ENCODE peak calls at places on chromosome 2, in four cellular contexts. L, Z, X and R are unnamed samples.

GRCh38 chr2:165790461-165790860 is 3.6 kb downstream of the GALNT3 start:
- DNase-seq in L (no peak), Z (no peak), X (no peak), R (no peak)

GRCh38 chr2:177193240-177193639 is 19.4 kb upstream of the HNRNPA3 start:
- DNase-seq in L (no peak), Z (no peak), X (no peak), R (no peak)

GRCh38 chr2:196113061-196113974 is 44.7 kb upstream of the DNAH7 start:
- DNase-seq in L (no peak), Z (no peak), X (no peak), R (no peak)

GRCh38 chr2:179860255-179861026 is 971 bp downstream of the ZNF385B start:
- DNase-seq in L (no peak), Z (no peak), X (no peak), R (peak; percentile 29)

GRCh38 chr2:66461751-66462150 is 26.8 kb downstream of the MEIS1 start:
- DNase-seq in L (no peak), Z (no peak), X (no peak), R (no peak)

GRCh38 chr2:65530547-65531320 is 98.3 kb upstream of the SPRED2 start:
- DNase-seq in L (no peak), Z (no peak), X (no peak), R (no peak)

GRCh38 chr2:74831693-74832530 is 2.0 kb upstream of the HK2 start:
- DNase-seq in L (peak; percentile 62), Z (no peak), X (peak; percentile 62), R (no peak)

GRCh38 chr2:230600881-230601280 is 111.8 kb upstream of the CAB39 start:
- DNase-seq in L (no peak), Z (no peak), X (no peak), R (no peak)

GRCh38 chr2:2839393-2840096 is 508.5 kb upstream of the MYT1L start:
- DNase-seq in L (no peak), Z (no peak), X (no peak), R (no peak)

GRCh38 chr2:50995610-50996009 is 36.3 kb downstream of the NRXN1 start:
- DNase-seq in L (no peak), Z (no peak), X (no peak), R (no peak)

GRCh38 chr2:226234187-226234586 is 565.4 kb downstream of the IRS1 start:
- DNase-seq in L (no peak), Z (no peak), X (no peak), R (no peak)

GRCh38 chr2:168573128-168573903 is 117.2 kb downstream of the CERS6 start:
- DNase-seq in L (no peak), Z (no peak), X (peak; percentile 24), R (no peak)

GRCh38 chr2:50388324-50388723 is 643.6 kb downstream of the NRXN1 start:
- DNase-seq in L (no peak), Z (no peak), X (no peak), R (no peak)

GRCh38 chr2:54878182-54878581 is 154.7 kb downstream of the EML6 start:
- DNase-seq in L (no peak), Z (no peak), X (no peak), R (no peak)

GRCh38 chr2:29053223-29053622 is 21.1 kb downstream of the PCARE start:
- DNase-seq in L (no peak), Z (no peak), X (no peak), R (no peak)

DNA sequence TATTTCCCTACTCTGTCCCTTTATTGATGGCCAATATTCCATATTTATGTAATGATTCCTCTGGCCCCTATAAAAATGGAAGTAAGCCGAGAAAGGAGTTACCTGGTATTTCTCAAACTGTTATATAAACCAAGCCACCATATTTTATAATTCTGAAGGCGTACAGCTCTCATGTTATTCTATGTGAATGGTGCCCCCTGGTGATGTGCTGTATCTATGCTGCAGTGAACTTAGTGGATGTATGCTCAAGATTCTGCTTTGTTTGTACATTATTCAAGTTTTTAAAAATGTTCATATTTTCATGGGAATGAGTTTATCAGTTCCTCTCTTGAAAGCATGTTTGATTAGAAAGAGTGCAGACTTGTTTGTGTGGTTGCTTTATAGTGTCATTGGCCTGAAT is 194.5 kb upstream of the LRRTM1 start:
- DNase-seq in L (peak; percentile 18), Z (no peak), X (peak; percentile 55), R (peak; percentile 17)
- TF ChIP-seq ESRRA in L (no peak), Z (no peak), X (no peak), R (no peak)

DNA sequence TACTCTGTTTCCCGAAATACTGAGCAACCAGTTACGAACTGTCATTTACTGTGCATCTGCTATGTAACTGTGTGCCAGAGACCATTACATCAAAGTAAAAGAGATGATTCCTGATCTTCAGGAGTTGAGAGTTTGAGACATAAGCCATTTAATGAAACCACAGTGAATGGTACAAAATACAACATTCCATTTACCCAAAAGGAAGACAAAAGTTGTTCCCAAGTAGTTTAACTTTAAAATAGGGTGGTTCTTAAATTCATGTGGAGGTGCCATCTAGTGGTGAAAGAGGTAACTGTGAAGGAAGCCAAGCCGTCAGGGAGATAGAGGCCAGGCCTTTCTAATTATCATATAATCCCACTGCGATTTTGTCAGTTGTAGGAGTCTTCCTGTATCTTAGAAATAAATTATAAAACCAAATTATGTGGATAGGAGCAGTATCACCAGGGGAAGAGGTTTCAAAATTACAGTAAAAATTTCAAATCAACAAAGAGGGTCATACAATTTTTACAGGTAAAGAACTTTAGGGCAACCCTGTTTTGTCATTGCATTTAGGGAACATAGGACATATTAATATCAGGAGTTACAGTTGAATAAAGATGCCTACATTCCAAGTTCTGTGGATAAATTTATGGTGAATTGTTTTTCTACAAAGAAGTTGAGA is 67.7 kb downstream of the EPAS1 start:
- DNase-seq in L (peak; percentile 57), Z (no peak), X (peak; percentile 74), R (peak; percentile 30)
- TF ChIP-seq TCF7 in L (no peak), Z (no peak), X (no peak), R (no peak)

GRCh38 chr2:142675398-142675797 is 202.1 kb upstream of the KYNU start:
- DNase-seq in L (no peak), Z (no peak), X (no peak), R (no peak)
- TF ChIP-seq ESRRA in L (no peak), Z (no peak), X (no peak), R (no peak)

DNA sequence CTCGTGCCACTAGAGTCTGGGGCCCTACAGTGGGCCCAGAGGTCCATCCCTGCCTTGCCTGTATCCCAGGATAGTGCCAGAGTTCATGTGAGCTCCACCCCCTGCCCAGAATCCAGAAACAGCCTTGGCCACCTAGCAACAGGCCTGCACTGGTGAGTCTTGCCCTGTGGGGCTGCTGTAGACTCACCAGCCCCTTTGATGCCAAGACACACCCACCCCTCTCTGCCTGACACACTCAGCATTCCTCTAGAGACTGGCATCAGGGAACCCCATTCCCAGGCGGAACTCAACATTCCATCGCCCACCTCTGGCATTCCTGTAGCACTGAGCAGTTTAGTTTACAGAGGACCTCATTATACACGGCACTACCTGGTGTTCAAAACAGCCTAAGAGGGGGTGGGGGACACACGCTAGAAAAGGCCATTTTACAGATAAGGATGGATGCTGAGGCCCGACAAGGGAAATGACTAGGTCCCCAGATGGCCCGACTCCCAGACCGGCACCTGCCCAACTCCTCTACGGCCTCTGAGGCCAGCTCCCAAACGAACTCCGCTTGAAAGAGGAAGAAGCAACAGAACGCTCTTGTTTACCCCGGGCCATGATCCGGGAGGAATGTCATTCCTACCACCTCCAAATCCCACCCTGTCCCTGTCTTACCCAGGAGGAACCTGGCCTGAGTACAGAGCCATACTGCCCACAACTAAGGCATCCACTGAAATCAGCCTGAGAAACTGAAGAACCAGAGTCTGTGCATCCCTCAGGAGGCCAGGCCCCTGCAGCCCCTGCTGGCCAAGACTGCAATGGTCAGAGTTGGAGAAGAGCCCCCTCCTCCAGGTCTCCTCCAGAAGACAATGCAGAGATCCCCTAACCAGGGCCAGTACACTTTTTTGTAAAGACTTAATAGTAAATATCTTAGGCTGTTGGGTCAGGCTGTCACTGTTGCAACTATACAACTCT is 180.2 kb downstream of the TNS1 start:
- DNase-seq in L (no peak), Z (no peak), X (no peak), R (no peak)
- TF ChIP-seq TCF7 in L (no peak), Z (no peak), X (no peak), R (no peak)

DNA sequence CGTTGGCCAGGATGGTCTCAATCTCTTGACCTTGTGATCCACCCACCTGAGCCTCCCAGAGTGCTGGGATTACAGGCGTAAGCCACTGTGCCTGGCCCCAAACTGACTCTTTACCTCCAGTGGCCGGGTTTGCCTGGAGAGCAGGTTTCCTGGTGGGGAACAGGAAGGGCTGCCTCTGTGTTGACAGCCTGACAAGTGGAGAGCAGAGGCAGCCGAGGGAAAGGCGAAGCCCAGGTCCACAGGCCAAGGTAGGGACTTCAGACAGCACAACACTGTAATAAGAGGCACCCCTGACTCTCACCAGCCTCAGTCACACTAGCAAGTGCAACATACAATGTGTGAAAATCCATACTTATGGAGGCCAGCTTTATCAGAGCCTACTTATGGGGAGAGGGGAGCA is 16.5 kb upstream of the SH3BP4 start:
- DNase-seq in L (no peak), Z (no peak), X (no peak), R (no peak)
- TF ChIP-seq ESRRA in L (no peak), Z (no peak), X (no peak), R (no peak)

DNA sequence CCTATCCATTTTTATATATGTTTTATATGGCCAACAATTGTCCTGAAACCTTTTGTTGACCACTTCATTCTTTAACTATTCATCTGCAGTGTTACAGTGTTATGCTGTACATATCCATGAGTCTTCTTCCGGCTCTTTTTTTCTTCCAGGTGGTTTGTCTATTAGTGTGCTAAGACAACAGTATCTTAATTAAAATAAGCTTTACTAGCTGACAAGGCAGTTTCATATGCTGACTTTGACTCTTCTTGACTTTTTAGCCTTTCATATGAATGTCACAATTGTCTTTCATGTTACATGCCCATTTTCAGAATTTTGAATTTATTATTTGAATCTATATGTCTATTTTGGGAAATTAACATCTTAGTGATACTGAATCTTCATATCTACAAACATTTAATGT is 1249.0 kb downstream of the DPP10 start:
- DNase-seq in L (no peak), Z (no peak), X (no peak), R (no peak)
- TF ChIP-seq TCF7 in L (no peak), Z (no peak), X (no peak), R (no peak)

DNA sequence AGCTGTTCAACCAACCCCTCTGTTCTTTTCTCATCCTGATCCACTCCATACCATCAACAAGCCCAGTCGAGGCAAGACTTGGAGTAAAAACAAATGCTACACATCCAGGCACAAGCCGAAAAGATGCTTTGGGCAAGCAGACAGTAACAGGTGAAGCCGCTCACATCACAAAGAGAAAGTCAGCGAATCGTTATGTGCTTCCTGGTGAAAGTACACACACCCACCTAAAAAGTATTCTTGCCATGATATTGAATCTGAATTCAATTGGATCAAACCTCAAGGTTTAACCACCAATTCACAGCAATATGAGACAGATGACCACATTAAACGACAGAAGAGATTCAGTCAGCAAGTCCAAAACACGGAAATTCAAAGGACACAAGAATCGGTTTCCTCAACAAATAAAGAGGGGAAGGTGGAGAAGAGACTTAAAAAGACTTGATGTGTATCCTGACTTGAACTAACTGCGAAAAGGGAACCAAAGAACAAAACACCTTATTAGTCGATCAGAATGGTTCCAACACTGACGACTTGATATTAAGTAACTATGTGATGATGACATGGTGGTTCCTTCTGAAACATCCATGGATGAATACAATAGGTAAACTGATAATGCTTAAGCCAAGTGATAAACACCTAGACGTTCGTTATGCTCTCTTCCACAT is 1.1 kb downstream of the TTC32 start:
- DNase-seq in L (peak; percentile 24), Z (no peak), X (peak; percentile 44), R (no peak)
- TF ChIP-seq ESRRA in L (no peak), Z (no peak), X (no peak), R (no peak)